ENCODE peak calls at places on chromosomes 13 and 19, in six cellular contexts. Z, C, S, M, D and Q are unnamed samples.

GRCh38 chr19:40443930-40444180 is 280 bp downstream of the SERTAD3 start:
- DNase-seq in Z (peak; percentile 74), D (no peak), C (no peak), S (no peak), M (no peak), Q (no peak)

GRCh38 chr13:100088648-100089601 is at the start of gene PCCA:
- DNase-seq in S (peak; percentile 99), Z (peak; percentile 88), C (peak; percentile 73), D (peak; percentile 93), M (peak; percentile 98), Q (peak; percentile 92)

GRCh38 chr13:67421475-67421874 is 191.3 kb upstream of the PCDH9 start:
- DNase-seq in C (no peak), M (no peak), D (no peak), Z (no peak), S (no peak), Q (no peak)

GRCh38 chr19:58372311-58373133 is 8.3 kb downstream of the ZNF837 start:
- DNase-seq in D (no peak), M (no peak), S (no peak), C (no peak), Z (no peak), Q (no peak)

GRCh38 chr13:102440259-102440936 is 38.5 kb upstream of the FGF14 start:
- DNase-seq in C (peak; percentile 52), M (no peak), Z (no peak), S (no peak), D (no peak), Q (no peak)

GRCh38 chr13:114161028-114161556 is 18.0 kb upstream of the CFAP97D2 start:
- DNase-seq in C (no peak), S (no peak), M (no peak), Z (no peak), D (no peak), Q (no peak)

GRCh38 chr13:30119476-30119875 is 187.9 kb downstream of the KATNAL1 start:
- DNase-seq in Z (no peak), S (no peak), M (no peak), D (no peak), C (no peak), Q (no peak)

GRCh38 chr13:74633734-74634133 is 499.5 kb upstream of the KLF12 start:
- DNase-seq in D (no peak), C (no peak), Z (no peak), S (no peak), M (no peak), Q (no peak)

GRCh38 chr13:49517461-49517860 is 21.7 kb downstream of the PHF11 start:
- DNase-seq in M (no peak), D (peak; percentile 26), Z (no peak), C (no peak), S (no peak), Q (no peak)

GRCh38 chr13:40031031-40031430 is 375.6 kb downstream of the COG6 start:
- DNase-seq in C (no peak), Z (no peak), D (no peak), M (no peak), S (no peak), Q (no peak)

GRCh38 chr19:30361107-30361447 is 11.1 kb upstream of the ZNF536 start:
- DNase-seq in M (no peak), Z (no peak), D (no peak), C (no peak), S (no peak), Q (no peak)

GRCh38 chr19:30363073-30363472 is 9.1 kb upstream of the ZNF536 start:
- DNase-seq in M (no peak), C (no peak), Z (no peak), D (no peak), S (no peak), Q (no peak)

GRCh38 chr19:30361721-30362120 is 10.5 kb upstream of the ZNF536 start:
- DNase-seq in D (peak; percentile 61), M (no peak), S (no peak), Z (no peak), C (no peak), Q (no peak)

GRCh38 chr19:30360378-30361106 is 11.6 kb upstream of the ZNF536 start:
- DNase-seq in D (no peak), S (no peak), M (peak; percentile 85), Z (no peak), C (no peak), Q (no peak)

DNA sequence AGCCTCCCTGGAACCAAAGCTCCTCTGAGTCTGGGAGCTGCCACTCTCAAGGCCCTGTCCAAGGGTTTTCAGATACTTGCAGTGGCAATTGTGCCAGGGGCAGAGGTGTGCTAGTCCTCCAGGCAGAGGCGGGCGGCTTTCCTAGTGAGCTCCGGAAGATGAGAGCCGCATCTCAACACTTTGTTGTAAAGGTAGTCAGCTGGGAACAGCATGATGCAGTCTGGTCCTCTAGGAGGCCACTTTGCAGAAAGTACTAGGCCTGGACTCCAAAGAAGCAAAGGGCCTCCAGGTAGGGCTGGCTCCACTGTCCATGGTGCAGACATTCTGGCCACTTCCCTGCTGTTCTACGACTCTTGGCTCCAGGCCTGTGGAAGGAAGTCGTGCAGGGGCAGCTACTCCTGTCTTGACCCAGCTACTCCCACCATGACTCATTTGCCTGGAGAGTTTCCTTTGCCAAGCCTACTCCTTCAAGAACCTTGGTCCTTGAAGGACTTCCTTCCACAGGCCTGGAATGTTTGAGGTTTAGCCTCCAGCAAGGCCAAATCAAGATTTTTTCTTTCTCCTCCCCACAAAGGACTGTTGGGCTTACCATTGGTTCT is 9.9 kb upstream of the ZNF536 start:
- DNase-seq in S (no peak), C (no peak), Z (no peak), D (no peak), M (no peak), Q (no peak)
- TF ChIP-seq TAF1 in S (no peak), C (no peak), Z (no peak), D (no peak), M (no peak), Q (no peak)

GRCh38 chr13:97340399-97340798 is 93.6 kb upstream of the RAP2A start:
- DNase-seq in S (no peak), C (no peak), Z (no peak), D (no peak), M (no peak), Q (no peak)

GRCh38 chr13:97339019-97339988 is 94.7 kb upstream of the RAP2A start:
- DNase-seq in C (no peak), S (no peak), M (no peak), Z (no peak), D (no peak), Q (no peak)

GRCh38 chr13:97339989-97340361 is 94.0 kb upstream of the RAP2A start:
- DNase-seq in S (no peak), C (no peak), Z (no peak), M (no peak), D (no peak), Q (no peak)

GRCh38 chr13:97337985-97338384 is 96.0 kb upstream of the RAP2A start:
- DNase-seq in M (no peak), D (no peak), Z (no peak), S (no peak), C (no peak), Q (no peak)

GRCh38 chr13:97338571-97338970 is 95.4 kb upstream of the RAP2A start:
- DNase-seq in D (no peak), C (no peak), S (no peak), M (no peak), Z (no peak), Q (no peak)
- TF ChIP-seq TAF1 in D (no peak), C (no peak), S (no peak), M (no peak), Z (no peak), Q (no peak)

DNA sequence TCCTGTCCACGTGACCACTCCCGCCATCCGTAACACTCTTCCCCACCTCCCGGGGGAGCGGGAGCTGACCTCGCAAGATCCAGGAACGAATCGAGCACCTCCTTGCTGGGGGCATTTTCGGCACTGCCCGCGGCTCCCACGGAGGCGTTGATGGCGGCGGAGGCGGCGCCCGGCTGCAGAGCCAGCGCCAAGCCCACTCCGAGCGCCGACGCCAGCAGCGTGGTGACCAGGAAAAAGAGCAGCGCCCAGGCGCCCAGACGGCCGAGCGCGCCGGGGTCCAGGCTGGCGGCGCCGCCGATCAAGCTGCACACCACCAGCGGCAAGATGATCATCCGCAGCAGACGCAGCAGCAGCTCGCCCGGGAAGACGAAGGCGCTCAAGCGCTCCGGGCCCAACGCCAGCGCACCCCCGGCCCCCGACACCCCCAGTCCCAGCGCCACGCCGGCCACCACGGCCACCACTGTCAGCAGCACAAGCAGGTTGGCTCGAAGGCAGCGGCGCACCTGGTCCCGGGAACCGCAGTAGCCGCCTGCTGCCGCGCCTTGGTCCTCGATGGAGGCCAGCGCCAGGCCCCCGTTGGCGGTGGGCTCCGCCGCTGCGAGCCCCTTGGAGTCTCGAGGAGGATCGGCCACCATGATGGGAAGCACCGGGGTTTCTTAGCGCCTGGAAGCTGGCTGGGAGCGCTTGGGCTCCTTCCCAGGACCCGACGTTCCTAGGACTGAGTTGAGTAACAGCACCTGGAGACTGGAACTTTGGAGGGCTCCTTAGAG is 878 bp downstream of the SLC1A5 start:
- DNase-seq in Z (peak; percentile 52), D (peak; percentile 54), M (peak; percentile 74), C (no peak), S (peak; percentile 64), Q (no peak)
- TF ChIP-seq TAF1 in Z (no peak), D (no peak), M (peak; percentile 56), C (no peak), S (peak; percentile 8), Q (no peak)

DNA sequence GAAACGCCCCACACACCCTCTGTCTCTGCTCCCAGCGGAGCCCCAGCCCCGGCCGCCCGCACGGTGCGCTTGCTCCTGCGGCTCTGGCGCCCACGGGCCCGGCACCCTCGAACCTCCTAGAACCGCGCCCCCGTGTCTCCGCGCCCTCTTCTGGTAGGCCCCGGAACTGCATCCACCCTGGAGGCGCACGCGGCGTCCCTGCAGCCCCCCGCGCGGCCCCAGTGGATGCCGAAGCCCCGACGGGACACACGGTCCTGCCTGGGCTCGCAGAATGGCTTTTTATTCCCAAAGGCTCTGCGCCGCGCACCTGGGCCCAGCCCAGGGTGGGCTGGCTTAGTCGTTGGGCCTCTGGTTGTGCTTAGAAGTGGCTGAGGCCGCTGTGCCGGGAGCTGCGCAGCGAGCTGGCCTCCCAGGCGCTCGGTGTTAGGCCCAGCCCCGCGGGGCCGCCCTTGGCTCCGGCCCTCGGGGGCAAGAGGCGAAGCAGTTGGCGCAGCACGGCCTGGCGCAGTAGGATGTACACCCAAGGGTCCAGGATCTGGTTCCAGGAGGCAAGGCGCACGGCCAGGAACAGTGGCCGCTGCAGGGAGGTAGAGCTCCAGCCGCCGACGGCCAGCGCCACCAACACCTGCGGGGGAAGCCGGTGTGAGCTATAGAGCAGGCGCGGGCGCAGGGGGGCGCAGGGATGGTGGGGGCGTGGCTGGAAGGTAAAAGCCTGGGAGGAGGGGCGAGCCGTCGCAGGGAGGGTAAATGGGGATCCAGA is 2.8 kb downstream of the PTGER1 start:
- DNase-seq in S (peak; percentile 98), D (no peak), M (peak; percentile 96), C (no peak), Z (peak; percentile 88), Q (peak; percentile 96)
- TF ChIP-seq TAF1 in S (peak; percentile 12), D (no peak), M (no peak), C (no peak), Z (peak; percentile 42), Q (no peak)

DNA sequence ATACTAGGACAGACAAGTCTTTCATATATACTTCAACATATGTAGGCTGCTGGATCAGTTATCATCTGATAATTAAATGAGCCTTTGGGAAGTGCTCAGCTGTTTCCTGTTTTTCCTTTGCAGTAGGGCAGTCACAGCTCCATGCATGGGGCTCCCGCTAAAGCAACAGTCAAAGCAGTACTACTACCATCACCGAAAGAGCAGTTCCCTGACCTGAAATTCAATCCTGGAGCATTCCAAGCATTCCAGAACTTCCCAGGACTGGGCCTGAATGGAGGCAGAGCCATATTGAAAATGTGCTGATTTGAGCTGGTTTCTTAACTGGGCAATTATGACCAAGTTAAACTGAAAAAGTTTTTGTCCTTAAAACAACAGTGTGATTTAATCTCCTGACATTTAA is 20.5 kb downstream of the MICU2 start:
- DNase-seq in M (no peak), C (no peak), D (peak; percentile 44), Z (no peak), S (no peak), Q (no peak)
- TF ChIP-seq TAF1 in M (no peak), C (no peak), D (no peak), Z (no peak), S (peak; percentile 50), Q (no peak)

GRCh38 chr13:73273737-73274136 is 214.9 kb downstream of the KLF5 start:
- DNase-seq in M (no peak), C (no peak), S (no peak), Z (no peak), D (no peak), Q (no peak)
- TF ChIP-seq TAF1 in M (no peak), C (no peak), S (no peak), Z (no peak), D (no peak), Q (no peak)